ENCODE peak calls at places on chromosome 11, in six cellular contexts. G is effector memory CD4-positive, alpha-beta T cell; M is cardiac muscle cell; Y is colonic mucosa; O is lower lobe of right lung; F is thoracic aorta. N is an unnamed sample.

GRCh38 chr11:106389096-106389495 is 311.6 kb downstream of the AASDHPPT start:
- DNase-seq in G (no peak), M (peak; percentile 57), Y (no peak), O (no peak), F (no peak), N (no peak)

GRCh38 chr11:19723572-19724342 is 11.1 kb downstream of the NAV2 start:
- DNase-seq in G (peak; percentile 27), M (peak; percentile 21), Y (no peak), O (peak; percentile 47), F (peak; percentile 44), N (peak; percentile 73)

GRCh38 chr11:77181799-77182541 is 53.9 kb downstream of the MYO7A start:
- DNase-seq in G (no peak), M (no peak), Y (no peak), O (peak; percentile 26), F (no peak), N (no peak)

GRCh38 chr11:116112031-116112935 is 608.1 kb upstream of the CADM1 start:
- DNase-seq in G (no peak), M (no peak), Y (no peak), O (no peak), F (no peak), N (no peak)

GRCh38 chr11:12785901-12786300 is 111.7 kb downstream of the TEAD1 start:
- DNase-seq in G (no peak), M (no peak), Y (no peak), O (no peak), F (no peak), N (no peak)

GRCh38 chr11:60912223-60912850 is 1.6 kb upstream of the TMEM109 start:
- DNase-seq in G (no peak), M (no peak), Y (no peak), O (no peak), F (no peak), N (no peak)

GRCh38 chr11:111836766-111837165 is 34.6 kb downstream of the ALG9 start:
- DNase-seq in G (no peak), M (peak; percentile 54), Y (no peak), O (no peak), F (no peak), N (no peak)

GRCh38 chr11:7480132-7480531 is 5.2 kb upstream of the OLFML1 start:
- DNase-seq in G (no peak), M (peak; percentile 70), Y (no peak), O (no peak), F (no peak), N (no peak)

GRCh38 chr11:2955896-2956476 is 26.8 kb upstream of the PHLDA2 start:
- DNase-seq in G (no peak), M (no peak), Y (no peak), O (no peak), F (no peak), N (no peak)

GRCh38 chr11:123653405-123653996 is 923 bp downstream of the SCN3B start:
- DNase-seq in G (no peak), M (no peak), Y (no peak), O (no peak), F (no peak), N (no peak)

GRCh38 chr11:46513934-46514342 is 79.9 kb downstream of the AMBRA1 start:
- DNase-seq in G (no peak), M (peak; percentile 57), Y (no peak), O (no peak), F (no peak), N (no peak)

GRCh38 chr11:47340980-47341775 is 11.3 kb downstream of the MYBPC3 start:
- DNase-seq in G (no peak), M (no peak), Y (no peak), O (no peak), F (no peak), N (no peak)

GRCh38 chr11:134905513-134905912 is 493.5 kb upstream of the B3GAT1 start:
- DNase-seq in G (no peak), M (no peak), Y (no peak), O (no peak), F (no peak), N (no peak)

GRCh38 chr11:132033051-132033450 is 662.6 kb downstream of the NTM start:
- DNase-seq in G (no peak), M (peak; percentile 32), Y (no peak), O (no peak), F (no peak), N (no peak)

GRCh38 chr11:21260101-21260500 is 590.7 kb downstream of the NELL1 start:
- DNase-seq in G (no peak), M (no peak), Y (no peak), O (no peak), F (no peak), N (no peak)

GRCh38 chr11:87491381-87491780 is 453.6 kb downstream of the TMEM135 start:
- DNase-seq in G (no peak), M (no peak), Y (no peak), O (no peak), F (no peak), N (no peak)

GRCh38 chr11:104668797-104669463 is 229.3 kb downstream of the CASP12 start:
- DNase-seq in G (no peak), M (peak; percentile 88), Y (no peak), O (no peak), F (no peak), N (no peak)

GRCh38 chr11:120121914-120122473 is 15.9 kb downstream of the TRIM29 start:
- DNase-seq in G (no peak), M (no peak), Y (no peak), O (peak; percentile 76), F (no peak), N (no peak)

GRCh38 chr11:62601114-62601363 is 626 bp downstream of the MTA2 start:
- DNase-seq in G (peak; percentile 50), M (peak; percentile 41), Y (peak; percentile 54), O (no peak), F (no peak), N (peak; percentile 79)

GRCh38 chr11:117143390-117143789 is 697 bp upstream of the PAFAH1B2 start:
- DNase-seq in G (no peak), M (peak; percentile 70), Y (peak; percentile 73), O (peak; percentile 61), F (no peak), N (no peak)

GRCh38 chr11:118602331-118602730 is 5.1 kb upstream of the PHLDB1 start:
- DNase-seq in G (no peak), M (peak; percentile 91), Y (no peak), O (no peak), F (no peak), N (no peak)

GRCh38 chr11:118606157-118606843 is 1.1 kb upstream of the PHLDB1 start:
- DNase-seq in G (no peak), M (peak; percentile 40), Y (no peak), O (no peak), F (no peak), N (peak; percentile 63)

GRCh38 chr11:118605116-118605867 is 2.1 kb upstream of the PHLDB1 start:
- DNase-seq in G (no peak), M (peak; percentile 97), Y (peak; percentile 57), O (no peak), F (no peak), N (peak; percentile 91)

GRCh38 chr11:118606844-118607228 is 579 bp upstream of the PHLDB1 start:
- DNase-seq in G (no peak), M (no peak), Y (no peak), O (no peak), F (no peak), N (no peak)

DNA sequence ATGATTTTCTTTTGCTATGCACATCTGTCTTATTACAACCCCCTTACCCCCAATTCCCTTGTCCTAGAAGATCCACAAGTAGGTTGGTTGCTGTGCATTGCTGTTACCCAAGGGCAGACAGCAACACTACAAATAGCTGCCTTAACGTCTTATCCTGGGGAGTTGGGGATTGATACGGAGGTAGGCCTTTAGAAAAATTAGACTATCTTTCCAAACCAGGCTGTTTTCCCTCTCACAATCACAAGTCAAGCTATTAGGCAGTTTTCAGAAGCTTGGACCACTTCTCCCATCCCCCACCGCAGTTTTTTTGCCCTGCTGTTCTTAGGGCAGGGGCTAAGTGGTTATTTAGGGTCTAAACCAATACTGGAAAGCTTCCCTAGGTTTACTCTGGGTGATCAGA is 2.8 kb upstream of the PHLDB1 start:
- DNase-seq in G (no peak), M (peak; percentile 17), Y (no peak), O (no peak), F (no peak), N (no peak)
- H3K27me3 ChIP-seq in G (no peaks in the 10 kb centered on the region), M (peaks cover 26% of the 10 kb centered on the region), Y (peaks cover 12% of the 10 kb centered on the region), O (no peaks in the 10 kb centered on the region), F (no peaks in the 10 kb centered on the region), N (no peaks in the 10 kb centered on the region)

GRCh38 chr11:6474423-6474792 is 667 bp upstream of the TRIM3 start:
- DNase-seq in G (no peak), M (no peak), Y (no peak), O (no peak), F (no peak), N (no peak)
- H3K4me3 ChIP-seq in G (peak overlapping the region; percentile 49), M (peak overlapping the region; percentile 64), Y (peak overlapping the region; percentile 58), O (peak overlapping the region; percentile 85), F (peak overlapping the region; percentile 94), N (peak overlapping the region; percentile 85)

GRCh38 chr11:5621580-5621979 is 3.2 kb upstream of the TRIM34 start:
- DNase-seq in G (no peak), M (no peak), Y (no peak), O (no peak), F (no peak), N (no peak)
- H3K27me3 ChIP-seq in G (no peaks in the 10 kb centered on the region), M (no peaks in the 10 kb centered on the region), Y (no peaks in the 10 kb centered on the region), O (no peaks in the 10 kb centered on the region), F (no peaks in the 10 kb centered on the region), N (no peaks in the 10 kb centered on the region)

DNA sequence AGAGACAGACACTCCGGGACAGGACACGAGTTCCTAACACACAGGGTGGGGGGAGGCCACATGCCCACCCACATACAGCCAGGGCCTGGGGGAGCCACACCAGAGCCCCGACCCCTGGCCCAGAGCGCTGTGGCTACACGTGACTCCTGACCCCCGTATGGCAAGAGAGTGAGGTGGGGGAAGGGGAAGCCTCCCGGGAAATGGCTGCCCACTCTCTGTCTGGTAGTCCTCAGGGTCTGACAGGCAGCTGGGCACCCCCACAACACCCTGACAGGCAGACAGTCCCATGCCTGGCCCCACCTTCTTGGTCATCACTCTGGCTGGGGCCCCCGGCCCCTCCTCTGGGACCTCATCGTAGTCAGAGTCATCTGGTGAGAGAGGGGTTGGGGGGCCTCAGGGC is 38.7 kb upstream of the PDE2A start:
- DNase-seq in G (no peak), M (no peak), Y (no peak), O (peak; percentile 67), F (no peak), N (no peak)
- H3K4me3 ChIP-seq in G (no peak overlapping the region), M (no peak overlapping the region), Y (no peak overlapping the region), O (no peak overlapping the region), F (no peak overlapping the region), N (no peak overlapping the region)

GRCh38 chr11:9002920-9003572 is 755 bp downstream of the NRIP3 start:
- DNase-seq in G (no peak), M (no peak), Y (no peak), O (no peak), F (no peak), N (no peak)

GRCh38 chr11:9005087-9005486 is 1.3 kb upstream of the NRIP3 start:
- DNase-seq in G (no peak), M (no peak), Y (no peak), O (no peak), F (no peak), N (no peak)

GRCh38 chr11:9004310-9004945 is 627 bp upstream of the NRIP3 start:
- DNase-seq in G (peak; percentile 32), M (no peak), Y (no peak), O (peak; percentile 55), F (no peak), N (peak; percentile 65)

GRCh38 chr11:9001736-9002135 is 2.1 kb downstream of the NRIP3 start:
- DNase-seq in G (no peak), M (peak; percentile 65), Y (no peak), O (no peak), F (no peak), N (no peak)

GRCh38 chr11:9003573-9004309 is at the start of gene NRIP3:
- DNase-seq in G (peak; percentile 82), M (peak; percentile 66), Y (peak; percentile 74), O (peak; percentile 83), F (peak; percentile 30), N (peak; percentile 85)
- H3K27me3 ChIP-seq in G (peaks cover 4% of the 10 kb centered on the region), M (peaks cover 98% of the 10 kb centered on the region), Y (peaks cover 29% of the 10 kb centered on the region), O (peaks cover 49% of the 10 kb centered on the region), F (no peaks in the 10 kb centered on the region), N (no peaks in the 10 kb centered on the region)